ENCODE peak calls at places on chromosomes 7 and 10, in four cellular contexts. N is ovary, D is GM13977, T is PC-3. Z is an unnamed sample.

GRCh38 chr10:784759-785538 is 95.5 kb upstream of the DIP2C start:
- DNase-seq in D (peak), T (peak), N (no peak), Z (peak)

GRCh38 chr7:49974035-49974434 is 119.0 kb downstream of the ZPBP start:
- DNase-seq in D (no peak), N (no peak), T (no peak), Z (no peak)

GRCh38 chr7:1586126-1586826 is 16.4 kb upstream of the PSMG3 start:
- DNase-seq in N (no peak), D (no peak), T (no peak), Z (no peak)

GRCh38 chr7:66146701-66147100 is 32.1 kb downstream of the CRCP start:
- DNase-seq in D (no peak), N (no peak), T (no peak), Z (no peak)

GRCh38 chr10:97222346-97222961 is 36.7 kb upstream of the SLIT1 start:
- DNase-seq in N (no peak), T (no peak), D (no peak), Z (no peak)

GRCh38 chr10:112216151-112216550 is 32.6 kb upstream of the GPAM start:
- DNase-seq in T (no peak), N (no peak), D (no peak), Z (no peak)

GRCh38 chr7:130921391-130922180 is 187.6 kb upstream of the KLF14 start:
- DNase-seq in T (no peak), N (peak), D (no peak), Z (peak)

GRCh38 chr7:24463474-24463873 is 109.8 kb upstream of the PALS2 start:
- DNase-seq in N (no peak), D (no peak), T (no peak), Z (no peak)

GRCh38 chr7:138565071-138565450 is 105.0 kb downstream of the TRIM24 start:
- DNase-seq in D (no peak), T (no peak), N (no peak), Z (no peak)

GRCh38 chr7:18754766-18755165 is 259.2 kb downstream of the HDAC9 start:
- DNase-seq in N (no peak), T (peak), D (no peak), Z (no peak)

GRCh38 chr10:132532784-132533560 is 4.6 kb upstream of the INPP5A start:
- DNase-seq in N (peak), D (no peak), T (peak), Z (no peak)

GRCh38 chr10:71837085-71837827 is 13.8 kb downstream of the PSAP start:
- DNase-seq in N (no peak), T (no peak), D (no peak), Z (peak)

GRCh38 chr10:93899109-93899508 is 5.3 kb downstream of the SLC35G1 start:
- DNase-seq in N (no peak), D (no peak), T (no peak), Z (no peak)

GRCh38 chr10:79179404-79180309 is 110.9 kb downstream of the ZMIZ1 start:
- DNase-seq in D (no peak), N (no peak), T (no peak), Z (no peak)

GRCh38 chr10:26697163-26697921 is at the start of gene PDSS1:
- DNase-seq in D (peak), N (peak), T (peak), Z (peak)

GRCh38 chr7:38629621-38630020 is 1.6 kb downstream of the AMPH start:
- DNase-seq in N (no peak), D (no peak), T (no peak), Z (no peak)

GRCh38 chr7:158541330-158542010 is 46.2 kb downstream of the PTPRN2 start:
- DNase-seq in N (no peak), T (no peak), D (no peak), Z (peak)

GRCh38 chr10:50540069-50540825 is 83.5 kb downstream of the SGMS1 start:
- DNase-seq in N (no peak), D (no peak), T (peak), Z (peak)

GRCh38 chr10:71631007-71631859 is 88.3 kb downstream of the C10orf105 start:
- DNase-seq in T (no peak), N (no peak), D (no peak), Z (no peak)

GRCh38 chr10:59625842-59626522 is 83.7 kb downstream of the SLC16A9 start:
- DNase-seq in D (peak), T (peak), N (peak), Z (peak)

GRCh38 chr10:99532194-99532593 is 548 bp upstream of the NKX2-3 start:
- DNase-seq in D (no peak), N (no peak), T (no peak), Z (no peak)

GRCh38 chr10:77493851-77494788 is 143.5 kb downstream of the KCNMA1 start:
- DNase-seq in N (no peak), T (peak), D (no peak), Z (no peak)

GRCh38 chr7:123616244-123616643 is 14.6 kb downstream of the ASB15 start:
- DNase-seq in T (no peak), D (no peak), N (no peak), Z (no peak)

GRCh38 chr10:21184216-21184615 is 287.1 kb upstream of the NEBL start:
- DNase-seq in N (no peak), D (no peak), T (peak), Z (no peak)

GRCh38 chr7:116145245-116145852 is 65.0 kb upstream of the TES start:
- DNase-seq in T (no peak), D (peak), N (no peak), Z (peak)

GRCh38 chr10:11823122-11823988 is at the start of gene PROSER2:
- DNase-seq in T (peak), N (peak), D (peak), Z (peak)

GRCh38 chr10:72257051-72257892 is 16.5 kb upstream of the DDIT4 start:
- DNase-seq in D (peak), T (no peak), N (no peak), Z (no peak)

GRCh38 chr7:4603843-4604231 is 78.3 kb upstream of the FOXK1 start:
- DNase-seq in N (no peak), D (no peak), T (no peak), Z (no peak)

GRCh38 chr7:70178787-70179186 is 580.5 kb downstream of the AUTS2 start:
- DNase-seq in D (no peak), N (no peak), T (peak), Z (no peak)

GRCh38 chr10:120011359-120012132 is 119.0 kb downstream of the SEC23IP start:
- DNase-seq in D (no peak), N (no peak), T (no peak), Z (no peak)

GRCh38 chr7:107007004-107007891 is 37.3 kb upstream of the PRKAR2B start:
- DNase-seq in N (no peak), T (no peak), D (no peak), Z (no peak)

GRCh38 chr7:45147858-45148652 is 9.5 kb upstream of the RAMP3 start:
- DNase-seq in D (no peak), N (no peak), T (no peak), Z (no peak)

GRCh38 chr7:65979583-65980477 is 2.2 kb downstream of the GUSB start:
- DNase-seq in T (no peak), D (peak), N (no peak), Z (no peak)

GRCh38 chr7:108418941-108419340 is 37.3 kb downstream of the NRCAM start:
- DNase-seq in T (no peak), D (no peak), N (no peak), Z (no peak)

GRCh38 chr10:35236739-35237138 is 99.6 kb upstream of the CCNY start:
- DNase-seq in T (peak), D (no peak), N (no peak), Z (no peak)

GRCh38 chr7:50960621-50961310 is 178.1 kb upstream of the GRB10 start:
- DNase-seq in T (no peak), N (no peak), D (no peak), Z (no peak)

GRCh38 chr7:6360841-6361240 is 86.9 kb downstream of the DAGLB start:
- DNase-seq in D (no peak), N (no peak), T (no peak), Z (no peak)

GRCh38 chr7:50504646-50505546 is 54.7 kb upstream of the FIGNL1 start:
- DNase-seq in N (no peak), T (no peak), D (no peak), Z (no peak)

DNA sequence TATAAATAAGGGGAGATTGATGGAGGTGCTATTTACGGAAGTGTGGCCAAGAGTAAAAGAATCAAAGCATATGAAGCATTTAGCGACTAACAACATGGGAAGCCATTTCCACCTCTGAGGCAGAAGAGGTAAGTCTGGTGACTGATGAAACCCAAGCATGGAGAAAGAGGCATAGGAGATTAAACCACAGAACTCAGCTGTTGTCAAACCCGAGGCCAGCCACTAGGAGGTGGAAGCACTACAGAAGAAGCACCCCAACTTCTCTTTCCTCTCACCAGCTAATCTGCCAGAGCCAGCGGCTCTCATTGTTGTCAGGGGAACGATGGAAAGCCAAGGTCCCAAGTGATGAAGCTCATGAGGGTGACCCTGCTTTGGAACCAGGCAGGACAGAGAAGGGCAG is 19.6 kb upstream of the CNTNAP2 start:
- DNase-seq in T (no peak), N (no peak), D (no peak), Z (no peak)
- TF ChIP-seq CTCF in T (no peak), N (no peak), D (no peak), Z (no peak)

GRCh38 chr7:76265299-76265698 is 37.2 kb upstream of the HSPB1 start:
- DNase-seq in N (no peak), T (no peak), D (no peak), Z (peak)
- TF ChIP-seq CTCF in N (no peak), T (no peak), D (no peak), Z (no peak)

GRCh38 chr7:93861325-93861949 is 29.1 kb downstream of the TFPI2 start:
- DNase-seq in D (no peak), T (peak), N (no peak), Z (no peak)
- TF ChIP-seq CTCF in D (no peak), T (peak), N (no peak), Z (peak)

GRCh38 chr7:149320313-149321124 is 58.5 kb downstream of the ZNF783 start:
- DNase-seq in D (no peak), N (no peak), T (no peak), Z (no peak)

GRCh38 chr7:149321978-149322541 is 60.1 kb downstream of the ZNF783 start:
- DNase-seq in N (no peak), T (no peak), D (no peak), Z (no peak)

GRCh38 chr7:149316606-149317005 is 54.6 kb downstream of the ZNF783 start:
- DNase-seq in N (no peak), D (no peak), T (no peak), Z (no peak)

GRCh38 chr7:149319376-149319775 is 57.4 kb downstream of the ZNF783 start:
- DNase-seq in T (no peak), N (no peak), D (no peak), Z (no peak)

GRCh38 chr7:149317986-149318672 is 56.1 kb downstream of the ZNF783 start:
- DNase-seq in T (peak), N (no peak), D (no peak), Z (peak)
- TF ChIP-seq CTCF in T (peak), N (no peak), D (no peak), Z (peak)

Z was measured in activated CD8-positive, alpha-beta T cell treated with anti-CD3 and anti-CD28 coated beads for 36 hours.